ENCODE peak calls at places on chromosomes 16 and 17, in nine cellular contexts. X, A, D, V, P, K, U, O and R are unnamed samples.

GRCh38 chr17:73288534-73289302 is 23.1 kb downstream of the CDC42EP4 start:
- DNase-seq in X (no peak), A (no peak), U (no peak), V (no peak), D (no peak), P (no peak), K (no peak), O (no peak), R (no peak)

GRCh38 chr16:3924763-3925162 is 44.2 kb upstream of the CREBBP start:
- DNase-seq in U (no peak), D (no peak), P (no peak), V (no peak), X (no peak), K (no peak), O (no peak), A (no peak), R (no peak)

GRCh38 chr17:80632046-80632581 is 87.5 kb downstream of the RPTOR start:
- DNase-seq in X (no peak), O (no peak), K (no peak), V (no peak), P (peak), A (no peak), D (no peak), U (no peak), R (no peak)

GRCh38 chr17:72353502-72353901 is 232.7 kb downstream of the SOX9 start:
- DNase-seq in D (no peak), P (no peak), K (no peak), V (no peak), A (no peak), O (no peak), U (no peak), X (no peak), R (peak)

GRCh38 chr16:23092801-23093117 is 56.5 kb downstream of the USP31 start:
- DNase-seq in A (no peak), U (no peak), D (no peak), K (no peak), X (no peak), P (no peak), O (no peak), V (no peak), R (no peak)

GRCh38 chr17:10513284-10514067 is 4.9 kb downstream of the MYH1 start:
- DNase-seq in P (no peak), U (peak), O (no peak), V (no peak), K (no peak), A (no peak), D (no peak), X (no peak), R (no peak)

GRCh38 chr16:67673712-67674580 is 7.3 kb downstream of the C16orf86 start:
- DNase-seq in X (peak), O (no peak), D (peak), A (peak), V (no peak), U (peak), P (no peak), K (no peak), R (no peak)

GRCh38 chr17:77601054-77601979 is 357.2 kb upstream of the TNRC6C start:
- DNase-seq in A (peak), K (no peak), P (no peak), D (no peak), U (no peak), X (no peak), O (no peak), V (no peak), R (peak)

GRCh38 chr17:50056217-50056960 is 479 bp downstream of the ITGA3 start:
- DNase-seq in P (peak), X (peak), D (peak), V (peak), A (no peak), O (peak), U (peak), K (peak), R (peak)

GRCh38 chr16:28610595-28611270 is 889 bp upstream of the SULT1A1 start:
- DNase-seq in D (no peak), O (no peak), X (no peak), U (no peak), K (no peak), P (no peak), A (peak), V (no peak), R (no peak)

GRCh38 chr17:2690165-2691068 is 21.1 kb downstream of the CLUH start:
- DNase-seq in K (no peak), A (no peak), P (no peak), X (no peak), V (no peak), U (no peak), D (no peak), O (peak), R (peak)

GRCh38 chr17:46874906-46875305 is 23.5 kb downstream of the WNT9B start:
- DNase-seq in D (no peak), U (no peak), V (no peak), X (no peak), P (no peak), O (no peak), K (no peak), A (no peak), R (no peak)

GRCh38 chr17:82351254-82351712 is 7.8 kb upstream of the TEX19 start:
- DNase-seq in V (no peak), U (no peak), X (no peak), K (no peak), D (no peak), P (no peak), O (no peak), A (no peak), R (no peak)